ENCODE peak calls at places on chromosomes 3 and 15, in eight cellular contexts. L is body of pancreas; U is cardiac muscle cell; W is HFFc6; K is OCI-LY7; M is CD8-positive, alpha-beta T cell; T is HL-60; I is nephron progenitor cell. O is an unnamed sample.

GRCh38 chr15:100869151-100869999 is 10.3 kb upstream of the ALDH1A3 start:
- DNase-seq in L (no peak), U (no peak), W (no peak), K (peak), M (no peak), T (no peak), I (peak), O (no peak)

GRCh38 chr3:192571197-192571791 is 156.0 kb downstream of the FGF12 start:
- DNase-seq in L (peak), U (no peak), W (peak), K (no peak), M (no peak), T (no peak), I (peak), O (no peak)

GRCh38 chr3:102258666-102259227 is 176.1 kb upstream of the ZPLD1 start:
- DNase-seq in L (no peak), U (no peak), W (no peak), K (no peak), M (no peak), T (no peak), I (no peak), O (no peak)

GRCh38 chr3:74041068-74041675 is 416.4 kb upstream of the PDZRN3 start:
- DNase-seq in L (no peak), U (no peak), W (no peak), K (peak), M (no peak), T (no peak), I (no peak), O (no peak)

GRCh38 chr3:67646586-67647234 is 7.7 kb downstream of the SUCLG2 start:
- DNase-seq in L (no peak), U (no peak), W (no peak), K (no peak), M (no peak), T (no peak), I (no peak), O (no peak)

GRCh38 chr15:74988007-74988800 is 7.2 kb upstream of the SCAMP5 start:
- DNase-seq in L (peak), U (peak), W (peak), K (peak), M (no peak), T (no peak), I (peak), O (no peak)

GRCh38 chr3:149015383-149015782 is 24.0 kb downstream of the GYG1 start:
- DNase-seq in L (no peak), U (no peak), W (peak), K (no peak), M (no peak), T (no peak), I (no peak), O (no peak)

GRCh38 chr3:5580821-5581220 is 393.3 kb downstream of the EDEM1 start:
- DNase-seq in L (no peak), U (no peak), W (no peak), K (no peak), M (no peak), T (no peak), I (no peak), O (no peak)

GRCh38 chr15:67547836-67548531 is 5.5 kb downstream of the MAP2K5 start:
- DNase-seq in L (no peak), U (no peak), W (peak), K (no peak), M (no peak), T (no peak), I (no peak), O (no peak)

GRCh38 chr15:63283126-63283525 is 5.7 kb downstream of the APH1B start:
- DNase-seq in L (no peak), U (no peak), W (no peak), K (no peak), M (no peak), T (peak), I (no peak), O (no peak)

GRCh38 chr3:162538466-162538865 is 1041.9 kb downstream of the OTOL1 start:
- DNase-seq in L (no peak), U (no peak), W (no peak), K (no peak), M (no peak), T (no peak), I (no peak), O (no peak)

GRCh38 chr3:72347819-72348319 is 500.4 kb downstream of the SHQ1 start:
- DNase-seq in L (no peak), U (peak), W (no peak), K (no peak), M (peak), T (peak), I (peak), O (no peak)

GRCh38 chr3:72345237-72345878 is 502.9 kb downstream of the SHQ1 start:
- DNase-seq in L (no peak), U (no peak), W (peak), K (no peak), M (no peak), T (no peak), I (no peak), O (peak)

GRCh38 chr3:72344256-72345046 is 503.8 kb downstream of the SHQ1 start:
- DNase-seq in L (no peak), U (no peak), W (peak), K (no peak), M (no peak), T (no peak), I (no peak), O (no peak)

GRCh38 chr3:72346526-72346926 is 501.7 kb downstream of the SHQ1 start:
- DNase-seq in L (no peak), U (no peak), W (peak), K (no peak), M (no peak), T (peak), I (no peak), O (peak)

DNA sequence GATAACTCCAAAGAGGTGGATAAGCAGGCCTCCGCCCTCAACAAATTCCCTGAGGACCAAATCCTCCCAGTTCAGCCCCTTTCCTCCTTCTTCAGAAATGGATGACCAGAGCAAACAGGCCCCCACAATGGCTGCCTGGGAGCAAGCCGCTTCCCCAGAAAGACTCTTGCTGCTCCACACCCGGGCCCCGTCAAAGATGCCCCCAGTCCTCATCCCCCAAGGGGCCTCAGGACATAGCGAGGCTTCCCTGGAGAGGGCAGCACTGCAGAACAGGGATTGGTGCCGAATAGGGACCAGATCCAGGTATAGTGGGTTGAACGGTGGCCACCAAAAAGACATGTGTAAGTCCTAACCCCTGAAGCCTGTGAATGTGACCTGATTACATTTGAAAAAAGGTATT is 502.3 kb downstream of the SHQ1 start:
- DNase-seq in L (no peak), U (no peak), W (no peak), K (no peak), M (no peak), T (no peak), I (no peak), O (no peak)
- TF ChIP-seq CTCF in L (no peak), U (no peak), W (peak), K (no peak), M (no peak), T (no peak), I (no peak), O (no peak)

DNA sequence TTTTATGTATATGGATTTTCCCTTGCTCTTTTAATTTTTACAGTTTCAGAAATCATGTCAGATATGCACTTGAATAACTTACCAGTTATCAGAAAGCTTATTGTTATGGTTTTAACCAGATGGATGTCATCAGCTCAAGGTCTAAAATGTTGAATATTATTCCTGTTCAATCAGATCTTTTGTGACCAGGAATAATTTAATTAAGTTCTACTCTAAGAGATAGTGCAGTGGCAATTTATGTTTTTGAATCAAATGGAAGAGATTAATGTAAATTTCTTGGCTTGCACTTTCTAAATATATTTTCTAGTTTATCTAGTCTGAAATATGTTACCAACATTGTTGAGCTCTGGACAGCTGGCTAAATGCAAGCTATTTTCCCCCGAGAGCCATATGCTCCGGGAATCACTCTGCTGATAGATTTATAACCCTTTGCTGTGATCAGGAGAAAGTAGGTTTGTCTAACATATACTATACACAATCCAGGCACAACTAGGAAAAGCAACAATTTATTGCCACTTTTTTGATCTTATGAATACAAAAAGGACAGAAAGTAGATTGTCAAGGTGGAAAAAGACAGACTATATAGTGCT is 76.8 kb upstream of the CD96 start:
- DNase-seq in L (no peak), U (no peak), W (no peak), K (no peak), M (no peak), T (no peak), I (peak), O (no peak)
- TF ChIP-seq CTCF in L (no peak), U (no peak), W (no peak), K (no peak), M (no peak), T (no peak), I (no peak), O (no peak)

GRCh38 chr15:66167854-66168253 is 85.7 kb downstream of the MEGF11 start:
- DNase-seq in L (no peak), U (no peak), W (no peak), K (no peak), M (no peak), T (no peak), I (no peak), O (no peak)
- TF ChIP-seq CTCF in L (no peak), U (no peak), W (no peak), K (no peak), M (no peak), T (no peak), I (no peak), O (no peak)

GRCh38 chr15:44545934-44546802 is 9.2 kb downstream of the EIF3J start:
- DNase-seq in L (no peak), U (no peak), W (peak), K (peak), M (no peak), T (no peak), I (no peak), O (peak)
- TF ChIP-seq CTCF in L (peak), U (peak), W (peak), K (peak), M (no peak), T (no peak), I (no peak), O (peak)

DNA sequence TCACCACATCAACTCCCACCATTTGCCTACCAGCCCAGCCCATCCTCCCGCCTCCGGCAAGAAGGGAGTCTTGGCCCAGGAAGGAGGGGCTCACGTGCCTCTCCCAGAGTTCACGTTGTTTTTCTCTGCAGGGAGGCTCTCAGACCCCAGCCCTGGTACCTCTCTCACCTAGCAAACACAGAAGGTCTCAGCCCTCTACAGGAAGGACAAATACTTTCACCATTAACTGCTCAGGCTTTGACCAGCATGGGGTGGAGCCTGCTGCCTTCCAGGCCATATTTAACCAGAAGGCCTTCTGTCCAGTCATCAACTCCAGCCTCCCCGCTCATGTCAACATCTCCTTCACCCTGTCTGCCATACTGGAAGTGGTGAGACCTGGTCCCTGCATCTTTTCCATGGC is 19.0 kb upstream of the HTR3E start:
- DNase-seq in L (no peak), U (no peak), W (no peak), K (no peak), M (no peak), T (no peak), I (no peak), O (no peak)
- TF ChIP-seq CTCF in L (no peak), U (no peak), W (no peak), K (no peak), M (no peak), T (no peak), I (no peak), O (no peak)

DNA sequence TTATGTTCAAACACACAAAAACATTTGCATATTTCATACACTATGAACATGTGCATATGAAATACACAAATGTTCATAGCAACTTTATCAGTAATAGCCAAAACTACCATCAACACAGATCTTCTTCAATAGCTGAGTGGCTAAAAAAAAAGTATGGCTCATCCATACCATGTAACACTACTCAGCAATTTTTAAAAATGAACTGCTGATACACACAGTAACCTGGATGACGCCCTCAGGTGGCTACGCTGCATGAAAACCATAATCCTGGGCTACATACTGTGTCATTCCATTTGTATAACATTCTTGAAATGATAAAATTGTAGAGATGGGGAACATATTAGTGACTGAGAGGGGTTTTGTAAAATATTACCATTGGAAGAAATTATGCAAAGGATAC is 243.6 kb downstream of the MAGI1 start:
- DNase-seq in L (no peak), U (no peak), W (no peak), K (no peak), M (no peak), T (no peak), I (no peak), O (no peak)
- TF ChIP-seq CTCF in L (no peak), U (no peak), W (no peak), K (no peak), M (no peak), T (no peak), I (no peak), O (no peak)

GRCh38 chr3:84082726-84083125 is 876.1 kb upstream of the CADM2 start:
- DNase-seq in L (no peak), U (no peak), W (no peak), K (no peak), M (no peak), T (no peak), I (no peak), O (no peak)
- TF ChIP-seq CTCF in L (no peak), U (no peak), W (no peak), K (no peak), M (no peak), T (no peak), I (no peak), O (no peak)

DNA sequence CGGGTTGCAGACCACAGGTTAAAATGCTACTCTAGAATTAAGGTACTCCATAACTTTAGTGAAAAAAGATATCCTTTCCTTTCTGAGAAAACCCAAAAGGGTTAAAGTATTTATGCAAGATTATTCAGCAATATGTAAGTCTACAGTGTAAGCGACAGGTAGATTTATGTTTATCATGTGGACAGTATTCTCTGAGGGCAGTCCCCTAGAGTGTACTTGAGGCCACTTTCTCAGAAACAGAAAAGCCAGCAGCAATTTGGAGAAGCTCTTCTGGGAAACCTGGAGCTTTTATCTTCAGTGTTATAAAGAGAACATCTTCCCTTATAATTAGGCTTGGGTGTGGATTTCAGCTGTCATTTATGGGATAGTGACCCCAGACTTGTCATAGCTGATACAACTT is 8.9 kb downstream of the ST3GAL6 start:
- DNase-seq in L (no peak), U (no peak), W (no peak), K (no peak), M (no peak), T (no peak), I (no peak), O (no peak)
- TF ChIP-seq CTCF in L (no peak), U (no peak), W (no peak), K (no peak), M (no peak), T (no peak), I (no peak), O (no peak)

GRCh38 chr15:92178908-92179307 is 214.8 kb upstream of the ST8SIA2 start:
- DNase-seq in L (no peak), U (no peak), W (no peak), K (no peak), M (no peak), T (no peak), I (no peak), O (no peak)
- TF ChIP-seq CTCF in L (no peak), U (no peak), W (no peak), K (no peak), M (no peak), T (no peak), I (no peak), O (no peak)